ENCODE peak calls at places on chromosomes 1 and 21, in six cellular contexts. H is SK-MEL-5, R is GM12891, A is islet precursor cell, W is naive B cell, M is kidney glomerular epithelial cell. D is an unnamed sample.

GRCh38 chr21:46056450-46056903 is 41.4 kb upstream of the COL6A2 start:
- DNase-seq in H (no peak), W (no peak), M (no peak), A (peak; percentile 52), R (no peak), D (no peak)

GRCh38 chr21:21714396-21714795 is 716.2 kb downstream of the NCAM2 start:
- DNase-seq in R (no peak), A (no peak), M (no peak), W (no peak), H (peak; percentile 36), D (peak; percentile 1)

GRCh38 chr1:206672844-206673758 is 11.6 kb upstream of the MAPKAPK2 start:
- DNase-seq in H (no peak), M (no peak), R (no peak), W (no peak), A (no peak), D (no peak)

GRCh38 chr1:36955016-36955415 is 79.3 kb downstream of the GRIK3 start:
- DNase-seq in H (no peak), A (no peak), R (no peak), M (no peak), W (no peak), D (no peak)

GRCh38 chr1:210826686-210827085 is 307.3 kb downstream of the KCNH1 start:
- DNase-seq in R (no peak), W (no peak), A (no peak), H (no peak), M (no peak), D (no peak)

GRCh38 chr21:31733521-31734149 is 1.7 kb upstream of the SCAF4 start:
- DNase-seq in W (no peak), A (no peak), H (no peak), R (no peak), M (no peak), D (no peak)

GRCh38 chr1:56644064-56644940 is 812 bp upstream of the PRKAA2 start:
- DNase-seq in M (peak; percentile 54), H (no peak), A (no peak), W (no peak), R (no peak), D (no peak)

GRCh38 chr1:10168912-10169514 is 41.4 kb upstream of the KIF1B start:
- DNase-seq in A (no peak), M (no peak), H (no peak), R (no peak), W (no peak), D (no peak)

GRCh38 chr1:111565079-111565478 is 54.5 kb upstream of the RAP1A start:
- DNase-seq in M (peak; percentile 41), R (no peak), A (peak; percentile 76), H (peak; percentile 89), W (no peak), D (no peak)

GRCh38 chr21:34673006-34673405 is 4.2 kb downstream of the CLIC6 start:
- DNase-seq in R (no peak), A (no peak), M (no peak), W (no peak), H (no peak), D (no peak)

GRCh38 chr1:205048382-205048781 is 5.4 kb downstream of the CNTN2 start:
- DNase-seq in A (no peak), M (no peak), H (no peak), R (no peak), W (no peak), D (no peak)

GRCh38 chr1:29538586-29538985 is 302.3 kb downstream of the PTPRU start:
- DNase-seq in M (no peak), H (no peak), A (no peak), R (no peak), W (no peak), D (no peak)

GRCh38 chr1:86016076-86016746 is 140.4 kb downstream of the COL24A1 start:
- DNase-seq in H (no peak), R (no peak), A (no peak), W (no peak), M (no peak), D (no peak)

GRCh38 chr1:921011-921837 is 2.5 kb upstream of the SAMD11 start:
- DNase-seq in M (peak; percentile 66), R (no peak), H (peak; percentile 50), A (peak; percentile 89), W (no peak), D (no peak)

GRCh38 chr1:61076728-61077675 is 5.4 kb upstream of the NFIA start:
- DNase-seq in R (no peak), H (peak; percentile 96), M (peak; percentile 96), A (peak; percentile 98), W (peak; percentile 84), D (peak; percentile 68)

GRCh38 chr1:208265525-208265924 is 21.3 kb upstream of the PLXNA2 start:
- DNase-seq in H (no peak), R (no peak), M (no peak), W (no peak), A (no peak), D (no peak)

GRCh38 chr21:42538479-42539275 is 25.0 kb downstream of the SLC37A1 start:
- DNase-seq in W (no peak), M (no peak), H (no peak), A (no peak), R (no peak), D (no peak)

GRCh38 chr1:182909578-182909977 is 43.4 kb downstream of the SHCBP1L start:
- DNase-seq in W (no peak), R (no peak), M (no peak), A (no peak), H (no peak), D (no peak)

GRCh38 chr21:18368193-18368592 is 35.4 kb downstream of the TMPRSS15 start:
- DNase-seq in W (no peak), M (no peak), H (peak; percentile 83), A (no peak), R (no peak), D (no peak)

GRCh38 chr1:174990382-174990999 is 9.3 kb upstream of the CACYBP start:
- DNase-seq in H (peak; percentile 81), W (peak; percentile 20), R (no peak), A (no peak), M (peak; percentile 67), D (no peak)

GRCh38 chr1:156247460-156248322 is at the start of gene PAQR6:
- DNase-seq in H (peak; percentile 11), M (no peak), R (no peak), A (peak; percentile 63), W (no peak), D (no peak)

GRCh38 chr1:68473060-68473459 is 23.3 kb upstream of the RPE65 start:
- DNase-seq in R (no peak), H (no peak), W (no peak), M (no peak), A (no peak), D (no peak)

GRCh38 chr1:158177705-158178450 is 2.8 kb upstream of the CD1D start:
- DNase-seq in A (peak; percentile 96), W (peak; percentile 67), M (peak; percentile 85), H (peak; percentile 67), R (no peak), D (peak; percentile 19)

GRCh38 chr1:232386294-232386693 is 243.6 kb downstream of the SIPA1L2 start:
- DNase-seq in H (no peak), W (no peak), A (no peak), M (no peak), R (no peak), D (no peak)

GRCh38 chr1:172647110-172647564 is 11.8 kb upstream of the FASLG start:
- DNase-seq in M (no peak), A (no peak), H (no peak), R (no peak), W (no peak), D (no peak)

GRCh38 chr21:15009964-15010363 is 54.8 kb downstream of the NRIP1 start:
- DNase-seq in H (no peak), R (no peak), M (no peak), A (no peak), W (no peak), D (no peak)

GRCh38 chr1:33740040-33740745 is 123.7 kb upstream of the HMGB4 start:
- DNase-seq in H (no peak), A (peak; percentile 28), R (no peak), W (no peak), M (no peak), D (no peak)

GRCh38 chr21:31132574-31133242 is 94.4 kb upstream of the KRTAP19-8 start:
- DNase-seq in W (no peak), M (no peak), A (no peak), R (no peak), H (no peak), D (no peak)

GRCh38 chr21:37636152-37636860 is 269.7 kb downstream of the DYRK1A start:
- DNase-seq in A (no peak), R (no peak), W (no peak), M (peak; percentile 83), H (no peak), D (peak; percentile 70)

GRCh38 chr1:32759997-32760623 is 57.0 kb downstream of the YARS1 start:
- DNase-seq in M (peak; percentile 92), R (no peak), H (no peak), A (peak; percentile 100), W (no peak), D (peak; percentile 86)